ENCODE peak calls at places on chromosomes 11 and 22, in five cellular contexts. One of them, this sample, is unnamed.

GRCh38 chr22:22817468-22818201 is 70.0 kb upstream of the IGLL5 start:
- DNase-seq in thoracic aorta: no peak
- DNase-seq in tibial artery: no peak
- DNase-seq in Caki2: no peak
- DNase-seq in CD14-positive monocyte: no peak
- DNase-seq in this sample: no peak

GRCh38 chr22:25077056-25077455 is 122.6 kb upstream of the CRYBB3 start:
- DNase-seq in CD14-positive monocyte: no peak
- DNase-seq in thoracic aorta: no peak
- DNase-seq in tibial artery: no peak
- DNase-seq in Caki2: no peak
- DNase-seq in this sample: no peak

GRCh38 chr11:73221451-73221850 is 3.4 kb downstream of the P2RY2 start:
- DNase-seq in Caki2: no peak
- DNase-seq in tibial artery: peak; percentile 55
- DNase-seq in thoracic aorta: no peak
- DNase-seq in CD14-positive monocyte: peak; percentile 38
- DNase-seq in this sample: no peak

GRCh38 chr11:89498845-89499448 is 7.8 kb upstream of the NOX4 start:
- DNase-seq in tibial artery: no peak
- DNase-seq in Caki2: no peak
- DNase-seq in thoracic aorta: no peak
- DNase-seq in CD14-positive monocyte: no peak
- DNase-seq in this sample: no peak

GRCh38 chr11:9280655-9281301 is 15.6 kb upstream of the DENND5A start:
- DNase-seq in Caki2: peak; percentile 29
- DNase-seq in thoracic aorta: no peak
- DNase-seq in CD14-positive monocyte: no peak
- DNase-seq in tibial artery: no peak
- DNase-seq in this sample: peak; percentile 51

GRCh38 chr11:111395749-111396148 is 16.7 kb upstream of the POU2AF1 start:
- DNase-seq in tibial artery: no peak
- DNase-seq in Caki2: no peak
- DNase-seq in thoracic aorta: no peak
- DNase-seq in CD14-positive monocyte: no peak
- DNase-seq in this sample: no peak

GRCh38 chr22:50701428-50702154 is 29.0 kb downstream of the SHANK3 start:
- DNase-seq in Caki2: no peak
- DNase-seq in thoracic aorta: no peak
- DNase-seq in CD14-positive monocyte: no peak
- DNase-seq in tibial artery: no peak
- DNase-seq in this sample: no peak

GRCh38 chr22:46945481-46945880 is 183.0 kb downstream of the TBC1D22A start:
- DNase-seq in tibial artery: no peak
- DNase-seq in Caki2: no peak
- DNase-seq in CD14-positive monocyte: no peak
- DNase-seq in thoracic aorta: no peak
- DNase-seq in this sample: peak; percentile 44

GRCh38 chr11:88363004-88363403 is 25.5 kb upstream of the CTSC start:
- DNase-seq in CD14-positive monocyte: no peak
- DNase-seq in thoracic aorta: no peak
- DNase-seq in tibial artery: no peak
- DNase-seq in Caki2: no peak
- DNase-seq in this sample: no peak

GRCh38 chr11:108929241-108929640 is 264.4 kb downstream of the DDX10 start:
- DNase-seq in thoracic aorta: no peak
- DNase-seq in tibial artery: no peak
- DNase-seq in Caki2: peak; percentile 60
- DNase-seq in CD14-positive monocyte: no peak
- DNase-seq in this sample: no peak

GRCh38 chr11:23778971-23779370 is 717.9 kb upstream of the LUZP2 start:
- DNase-seq in CD14-positive monocyte: no peak
- DNase-seq in Caki2: no peak
- DNase-seq in tibial artery: no peak
- DNase-seq in thoracic aorta: no peak
- DNase-seq in this sample: no peak